ENCODE peak calls at places on chromosome 18, in seven cellular contexts. One of them, this sample, is unnamed.

GRCh38 chr18:48973731-48974130 is 23.0 kb upstream of the SMAD7 start:
- DNase-seq in neuronal stem cell: no peak
- DNase-seq in uterus: no peak
- DNase-seq in HCT116: no peak
- DNase-seq in dorsolateral prefrontal cortex: no peak
- DNase-seq in CD8-positive, alpha-beta T cell: no peak
- DNase-seq in OCI-LY7: no peak
- DNase-seq in this sample: no peak

GRCh38 chr18:55509631-55510372 is 78.2 kb downstream of the TCF4 start:
- DNase-seq in dorsolateral prefrontal cortex: no peak
- DNase-seq in OCI-LY7: peak; percentile 53
- DNase-seq in neuronal stem cell: no peak
- DNase-seq in HCT116: no peak
- DNase-seq in CD8-positive, alpha-beta T cell: no peak
- DNase-seq in uterus: no peak
- DNase-seq in this sample: no peak

GRCh38 chr18:76406791-76407190 is 88.3 kb downstream of the ZNF516 start:
- DNase-seq in neuronal stem cell: no peak
- DNase-seq in CD8-positive, alpha-beta T cell: no peak
- DNase-seq in uterus: no peak
- DNase-seq in HCT116: no peak
- DNase-seq in dorsolateral prefrontal cortex: no peak
- DNase-seq in OCI-LY7: no peak
- DNase-seq in this sample: no peak

GRCh38 chr18:75797046-75797445 is 369.5 kb upstream of the SMIM21 start:
- DNase-seq in HCT116: no peak
- DNase-seq in uterus: no peak
- DNase-seq in neuronal stem cell: no peak
- DNase-seq in CD8-positive, alpha-beta T cell: no peak
- DNase-seq in dorsolateral prefrontal cortex: no peak
- DNase-seq in OCI-LY7: no peak
- DNase-seq in this sample: no peak

GRCh38 chr18:32695534-32695933 is 77.3 kb downstream of the KLHL14 start:
- DNase-seq in neuronal stem cell: no peak
- DNase-seq in OCI-LY7: no peak
- DNase-seq in CD8-positive, alpha-beta T cell: no peak
- DNase-seq in dorsolateral prefrontal cortex: no peak
- DNase-seq in uterus: no peak
- DNase-seq in HCT116: no peak
- DNase-seq in this sample: no peak

GRCh38 chr18:10927290-10927979 is 221.9 kb downstream of the PIEZO2 start:
- DNase-seq in uterus: peak; percentile 23
- DNase-seq in dorsolateral prefrontal cortex: no peak
- DNase-seq in OCI-LY7: no peak
- DNase-seq in neuronal stem cell: no peak
- DNase-seq in CD8-positive, alpha-beta T cell: no peak
- DNase-seq in HCT116: no peak
- DNase-seq in this sample: no peak

GRCh38 chr18:23141022-23141999 is 6.0 kb downstream of the CABLES1 start:
- DNase-seq in CD8-positive, alpha-beta T cell: no peak
- DNase-seq in HCT116: no peak
- DNase-seq in neuronal stem cell: no peak
- DNase-seq in uterus: peak; percentile 42
- DNase-seq in OCI-LY7: no peak
- DNase-seq in dorsolateral prefrontal cortex: no peak
- DNase-seq in this sample: no peak

GRCh38 chr18:23384778-23385736 is 68.0 kb upstream of the RIOK3 start:
- DNase-seq in HCT116: no peak
- DNase-seq in dorsolateral prefrontal cortex: no peak
- DNase-seq in uterus: no peak
- DNase-seq in OCI-LY7: peak; percentile 52
- DNase-seq in CD8-positive, alpha-beta T cell: no peak
- DNase-seq in neuronal stem cell: no peak
- DNase-seq in this sample: no peak

GRCh38 chr18:3248062-3248669 is 565 bp downstream of the MYL12A start:
- DNase-seq in neuronal stem cell: peak; percentile 39
- DNase-seq in OCI-LY7: peak; percentile 75
- DNase-seq in dorsolateral prefrontal cortex: no peak
- DNase-seq in uterus: no peak
- DNase-seq in CD8-positive, alpha-beta T cell: peak; percentile 33
- DNase-seq in HCT116: no peak
- DNase-seq in this sample: no peak

GRCh38 chr18:3448845-3449701 is 899 bp upstream of the TGIF1 start:
- DNase-seq in OCI-LY7: peak; percentile 93
- DNase-seq in dorsolateral prefrontal cortex: peak; percentile 77
- DNase-seq in CD8-positive, alpha-beta T cell: peak; percentile 62
- DNase-seq in HCT116: peak; percentile 70
- DNase-seq in neuronal stem cell: peak; percentile 57
- DNase-seq in uterus: peak; percentile 76
- DNase-seq in this sample: peak; percentile 76

GRCh38 chr18:23274638-23275482 is 139.6 kb downstream of the CABLES1 start:
- DNase-seq in dorsolateral prefrontal cortex: no peak
- DNase-seq in uterus: peak; percentile 39
- DNase-seq in HCT116: no peak
- DNase-seq in neuronal stem cell: no peak
- DNase-seq in OCI-LY7: no peak
- DNase-seq in CD8-positive, alpha-beta T cell: no peak
- DNase-seq in this sample: no peak

GRCh38 chr18:79524181-79525078 is 128.7 kb downstream of the NFATC1 start:
- DNase-seq in uterus: no peak
- DNase-seq in HCT116: no peak
- DNase-seq in dorsolateral prefrontal cortex: no peak
- DNase-seq in neuronal stem cell: no peak
- DNase-seq in CD8-positive, alpha-beta T cell: no peak
- DNase-seq in OCI-LY7: peak; percentile 28
- DNase-seq in this sample: peak; percentile 46

GRCh38 chr18:79523738-79524180 is 128.0 kb downstream of the NFATC1 start:
- DNase-seq in OCI-LY7: peak; percentile 78
- DNase-seq in uterus: no peak
- DNase-seq in neuronal stem cell: no peak
- DNase-seq in CD8-positive, alpha-beta T cell: peak; percentile 57
- DNase-seq in HCT116: no peak
- DNase-seq in dorsolateral prefrontal cortex: no peak
- DNase-seq in this sample: peak; percentile 62

GRCh38 chr18:79522451-79523220 is 126.9 kb downstream of the NFATC1 start:
- DNase-seq in OCI-LY7: peak; percentile 58
- DNase-seq in dorsolateral prefrontal cortex: no peak
- DNase-seq in HCT116: no peak
- DNase-seq in neuronal stem cell: no peak
- DNase-seq in uterus: no peak
- DNase-seq in CD8-positive, alpha-beta T cell: no peak
- DNase-seq in this sample: peak; percentile 34

GRCh38 chr18:79521806-79522205 is 126.1 kb downstream of the NFATC1 start:
- DNase-seq in dorsolateral prefrontal cortex: no peak
- DNase-seq in HCT116: no peak
- DNase-seq in neuronal stem cell: no peak
- DNase-seq in OCI-LY7: no peak
- DNase-seq in uterus: no peak
- DNase-seq in CD8-positive, alpha-beta T cell: no peak
- DNase-seq in this sample: no peak

GRCh38 chr18:79523221-79523737 is 127.5 kb downstream of the NFATC1 start:
- DNase-seq in CD8-positive, alpha-beta T cell: no peak
- DNase-seq in dorsolateral prefrontal cortex: no peak
- DNase-seq in OCI-LY7: peak; percentile 62
- DNase-seq in uterus: no peak
- DNase-seq in HCT116: no peak
- DNase-seq in neuronal stem cell: no peak
- DNase-seq in this sample: peak; percentile 47
- H3K27ac ChIP-seq in CD8-positive, alpha-beta T cell: peak overlapping the region; percentile 81
- H3K27ac ChIP-seq in dorsolateral prefrontal cortex: no peak overlapping the region
- H3K27ac ChIP-seq in OCI-LY7: peak overlapping the region; percentile 100
- H3K27ac ChIP-seq in uterus: no peak overlapping the region
- H3K27ac ChIP-seq in HCT116: no peak overlapping the region
- H3K27ac ChIP-seq in neuronal stem cell: no peak overlapping the region
- H3K27ac ChIP-seq in this sample: peak overlapping the region; percentile 85

GRCh38 chr18:8703781-8704301 is 1.5 kb upstream of the MTCL1 start:
- DNase-seq in neuronal stem cell: no peak
- DNase-seq in OCI-LY7: no peak
- DNase-seq in uterus: peak; percentile 19
- DNase-seq in dorsolateral prefrontal cortex: no peak
- DNase-seq in CD8-positive, alpha-beta T cell: no peak
- DNase-seq in HCT116: no peak
- DNase-seq in this sample: no peak
- H3K27ac ChIP-seq in neuronal stem cell: no peak overlapping the region
- H3K27ac ChIP-seq in OCI-LY7: no peak overlapping the region
- H3K27ac ChIP-seq in uterus: peak overlapping the region; percentile 88
- H3K27ac ChIP-seq in dorsolateral prefrontal cortex: peak overlapping the region; percentile 93
- H3K27ac ChIP-seq in CD8-positive, alpha-beta T cell: no peak overlapping the region
- H3K27ac ChIP-seq in HCT116: no peak overlapping the region
- H3K27ac ChIP-seq in this sample: no peak overlapping the region

GRCh38 chr18:51568151-51568550 is 370.7 kb upstream of the MEX3C start:
- DNase-seq in CD8-positive, alpha-beta T cell: no peak
- DNase-seq in uterus: no peak
- DNase-seq in neuronal stem cell: no peak
- DNase-seq in dorsolateral prefrontal cortex: no peak
- DNase-seq in HCT116: no peak
- DNase-seq in OCI-LY7: no peak
- DNase-seq in this sample: no peak

GRCh38 chr18:51569561-51569960 is 372.1 kb upstream of the MEX3C start:
- DNase-seq in dorsolateral prefrontal cortex: no peak
- DNase-seq in neuronal stem cell: no peak
- DNase-seq in HCT116: no peak
- DNase-seq in uterus: no peak
- DNase-seq in OCI-LY7: no peak
- DNase-seq in CD8-positive, alpha-beta T cell: no peak
- DNase-seq in this sample: no peak

GRCh38 chr18:51563401-51563800 is 365.9 kb upstream of the MEX3C start:
- DNase-seq in OCI-LY7: peak; percentile 1
- DNase-seq in neuronal stem cell: no peak
- DNase-seq in dorsolateral prefrontal cortex: no peak
- DNase-seq in CD8-positive, alpha-beta T cell: no peak
- DNase-seq in HCT116: no peak
- DNase-seq in uterus: no peak
- DNase-seq in this sample: no peak

GRCh38 chr18:51569153-51569552 is 371.7 kb upstream of the MEX3C start:
- DNase-seq in CD8-positive, alpha-beta T cell: no peak
- DNase-seq in HCT116: no peak
- DNase-seq in uterus: no peak
- DNase-seq in OCI-LY7: no peak
- DNase-seq in dorsolateral prefrontal cortex: no peak
- DNase-seq in neuronal stem cell: no peak
- DNase-seq in this sample: no peak
- H3K27ac ChIP-seq in CD8-positive, alpha-beta T cell: no peak overlapping the region
- H3K27ac ChIP-seq in HCT116: no peak overlapping the region
- H3K27ac ChIP-seq in uterus: no peak overlapping the region
- H3K27ac ChIP-seq in OCI-LY7: no peak overlapping the region
- H3K27ac ChIP-seq in dorsolateral prefrontal cortex: no peak overlapping the region
- H3K27ac ChIP-seq in neuronal stem cell: no peak overlapping the region
- H3K27ac ChIP-seq in this sample: no peak overlapping the region

DNA sequence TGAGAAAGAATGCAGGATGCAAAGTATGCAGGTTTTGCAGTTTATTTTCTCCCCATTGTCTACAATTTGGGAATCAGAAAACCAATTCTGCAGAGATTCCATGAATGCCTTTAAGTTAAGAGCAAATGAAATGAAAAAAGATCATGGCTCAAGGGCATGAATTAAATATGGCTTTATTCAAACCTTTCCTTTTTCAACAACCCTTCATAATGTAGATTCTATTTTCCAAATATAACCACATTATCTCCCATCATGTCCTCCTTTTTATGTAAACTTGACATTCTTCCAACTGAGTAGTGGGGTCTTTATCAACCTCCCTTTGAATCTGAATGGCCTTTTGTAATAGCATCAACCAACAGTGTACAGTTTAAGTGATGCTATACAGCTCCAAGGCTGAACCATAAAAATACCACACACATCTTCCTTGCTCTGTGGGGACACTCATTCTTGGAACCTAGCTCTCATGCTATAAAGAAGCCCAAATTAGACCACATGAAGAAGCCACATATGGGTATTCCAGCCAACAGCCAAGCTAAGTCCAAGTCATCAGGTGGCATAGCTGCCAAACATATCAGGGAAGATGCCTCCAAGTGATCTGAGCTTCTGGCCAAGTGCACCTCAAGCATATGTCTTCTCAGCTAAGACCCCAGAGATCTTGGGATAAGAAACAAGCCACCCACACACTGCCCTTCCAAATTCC is 49.7 kb downstream of the PIAS2 start:
- DNase-seq in neuronal stem cell: no peak
- DNase-seq in OCI-LY7: no peak
- DNase-seq in uterus: no peak
- DNase-seq in dorsolateral prefrontal cortex: no peak
- DNase-seq in CD8-positive, alpha-beta T cell: no peak
- DNase-seq in HCT116: no peak
- DNase-seq in this sample: no peak
- H3K27ac ChIP-seq in neuronal stem cell: no peak overlapping the region
- H3K27ac ChIP-seq in OCI-LY7: no peak overlapping the region
- H3K27ac ChIP-seq in uterus: no peak overlapping the region
- H3K27ac ChIP-seq in dorsolateral prefrontal cortex: no peak overlapping the region
- H3K27ac ChIP-seq in CD8-positive, alpha-beta T cell: no peak overlapping the region
- H3K27ac ChIP-seq in HCT116: no peak overlapping the region
- H3K27ac ChIP-seq in this sample: no peak overlapping the region

DNA sequence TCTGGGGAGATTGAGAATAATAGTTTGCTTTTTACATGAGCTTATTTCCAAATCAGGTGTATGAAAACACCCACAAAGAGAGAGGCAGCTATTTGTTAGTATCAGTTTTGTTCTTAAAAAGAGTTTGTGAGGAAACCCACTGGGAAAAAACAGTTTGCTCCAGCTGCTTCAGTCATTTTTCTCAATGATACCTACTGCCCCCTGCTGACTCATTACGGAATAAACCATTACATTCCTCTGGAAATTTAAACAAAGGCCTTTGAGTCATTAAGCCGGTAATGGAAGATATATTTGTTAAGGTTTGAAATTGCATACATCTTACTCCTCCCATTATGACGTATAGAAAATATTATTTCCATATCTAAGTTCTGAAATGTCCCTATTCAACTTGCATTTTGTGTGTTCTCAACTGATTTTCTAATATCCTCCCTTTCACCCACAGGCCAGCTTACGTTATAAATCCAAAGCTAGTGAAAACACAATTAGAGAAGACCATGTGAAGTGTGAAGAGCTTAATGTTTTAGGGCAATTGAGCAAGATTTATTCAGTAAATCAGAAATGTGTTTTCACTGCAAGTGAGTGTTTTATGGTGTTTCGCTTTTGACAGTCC is 761.6 kb downstream of the DSC3 start:
- DNase-seq in uterus: no peak
- DNase-seq in HCT116: peak; percentile 34
- DNase-seq in CD8-positive, alpha-beta T cell: no peak
- DNase-seq in OCI-LY7: peak; percentile 23
- DNase-seq in dorsolateral prefrontal cortex: no peak
- DNase-seq in neuronal stem cell: peak; percentile 50
- DNase-seq in this sample: no peak
- H3K27ac ChIP-seq in uterus: no peak overlapping the region
- H3K27ac ChIP-seq in HCT116: no peak overlapping the region
- H3K27ac ChIP-seq in CD8-positive, alpha-beta T cell: no peak overlapping the region
- H3K27ac ChIP-seq in OCI-LY7: no peak overlapping the region
- H3K27ac ChIP-seq in dorsolateral prefrontal cortex: no peak overlapping the region
- H3K27ac ChIP-seq in neuronal stem cell: no peak overlapping the region
- H3K27ac ChIP-seq in this sample: no peak overlapping the region

DNA sequence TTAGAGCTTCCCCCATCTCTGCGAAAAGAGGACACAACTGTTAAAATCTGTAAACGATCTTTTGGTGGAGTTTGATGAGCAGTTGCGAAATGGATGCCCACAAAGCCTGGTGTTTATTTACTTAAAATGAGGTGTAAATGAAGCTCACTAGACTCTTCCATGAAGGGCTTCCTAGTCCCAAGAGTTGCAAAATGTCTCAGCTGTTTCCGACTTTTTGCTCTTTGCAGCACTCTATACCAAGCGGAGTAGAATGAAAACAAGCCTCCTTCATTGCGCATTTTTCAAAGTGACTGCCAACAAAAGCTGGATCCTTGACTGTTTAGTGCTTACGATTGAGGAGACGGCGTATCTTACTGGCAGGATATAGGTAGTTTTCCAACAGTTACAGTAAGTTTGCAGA is 43.0 kb downstream of the COLEC12 start:
- DNase-seq in uterus: no peak
- DNase-seq in HCT116: no peak
- DNase-seq in neuronal stem cell: no peak
- DNase-seq in CD8-positive, alpha-beta T cell: no peak
- DNase-seq in dorsolateral prefrontal cortex: no peak
- DNase-seq in OCI-LY7: no peak
- DNase-seq in this sample: no peak
- H3K27ac ChIP-seq in uterus: peak overlapping the region; percentile 83
- H3K27ac ChIP-seq in HCT116: no peak overlapping the region
- H3K27ac ChIP-seq in neuronal stem cell: no peak overlapping the region
- H3K27ac ChIP-seq in CD8-positive, alpha-beta T cell: no peak overlapping the region
- H3K27ac ChIP-seq in dorsolateral prefrontal cortex: peak overlapping the region; percentile 76
- H3K27ac ChIP-seq in OCI-LY7: peak overlapping the region; percentile 17
- H3K27ac ChIP-seq in this sample: no peak overlapping the region